ENCODE peak calls at places on chromosomes 7 and 10, in six cellular contexts. D is adrenal gland, P is SJSA1, F is MM.1S, B is fibroblast of lung, L is astrocyte. Y is an unnamed sample.

GRCh38 chr10:71611131-71611530 is 108.4 kb downstream of the C10orf105 start:
- DNase-seq in F (no peak), P (no peak), L (no peak), B (no peak), D (no peak), Y (no peak)

GRCh38 chr10:23294638-23295247 is 49.9 kb downstream of the C10orf67 start:
- DNase-seq in B (no peak), P (no peak), F (peak), L (no peak), D (no peak), Y (no peak)

GRCh38 chr7:139203992-139204391 is 27.0 kb upstream of the UBN2 start:
- DNase-seq in L (no peak), D (no peak), P (no peak), F (no peak), B (no peak), Y (no peak)

GRCh38 chr7:64102656-64103400 is 57.6 kb downstream of the ZNF727 start:
- DNase-seq in L (no peak), D (no peak), F (no peak), P (no peak), B (no peak), Y (no peak)

GRCh38 chr10:71868192-71868697 is 17.2 kb upstream of the PSAP start:
- DNase-seq in F (peak), P (peak), L (peak), B (peak), D (peak), Y (no peak)

GRCh38 chr7:98458090-98458875 is 57.4 kb upstream of the BAIAP2L1 start:
- DNase-seq in P (no peak), D (no peak), F (no peak), B (no peak), L (no peak), Y (no peak)

GRCh38 chr7:158500651-158501052 is 87.0 kb downstream of the PTPRN2 start:
- DNase-seq in P (no peak), B (no peak), D (no peak), L (no peak), F (no peak), Y (no peak)

GRCh38 chr7:99373086-99374066 is 1.2 kb upstream of the ARPC1B start:
- DNase-seq in D (no peak), F (no peak), L (no peak), P (no peak), B (no peak), Y (no peak)

GRCh38 chr7:44693641-44694313 is 54.9 kb upstream of the ZMIZ2 start:
- DNase-seq in B (peak), D (no peak), L (peak), F (no peak), P (no peak), Y (no peak)

GRCh38 chr7:112930787-112931186 is 140.6 kb upstream of the TMEM168 start:
- DNase-seq in B (peak), L (peak), D (no peak), P (no peak), F (no peak), Y (no peak)

GRCh38 chr7:112331495-112331894 is 118.8 kb upstream of the IFRD1 start:
- DNase-seq in D (no peak), P (no peak), F (no peak), L (no peak), B (no peak), Y (no peak)

GRCh38 chr7:157527686-157528085 is 190.9 kb downstream of the DNAJB6 start:
- DNase-seq in F (no peak), B (no peak), P (peak), D (peak), L (no peak), Y (no peak)

GRCh38 chr7:214410-215212 is 22.2 kb downstream of the FAM20C start:
- DNase-seq in B (peak), D (no peak), P (no peak), F (no peak), L (peak), Y (no peak)

GRCh38 chr7:14023838-14024237 is 34.4 kb upstream of the ETV1 start:
- DNase-seq in F (no peak), L (peak), P (no peak), D (no peak), B (peak), Y (no peak)

DNA sequence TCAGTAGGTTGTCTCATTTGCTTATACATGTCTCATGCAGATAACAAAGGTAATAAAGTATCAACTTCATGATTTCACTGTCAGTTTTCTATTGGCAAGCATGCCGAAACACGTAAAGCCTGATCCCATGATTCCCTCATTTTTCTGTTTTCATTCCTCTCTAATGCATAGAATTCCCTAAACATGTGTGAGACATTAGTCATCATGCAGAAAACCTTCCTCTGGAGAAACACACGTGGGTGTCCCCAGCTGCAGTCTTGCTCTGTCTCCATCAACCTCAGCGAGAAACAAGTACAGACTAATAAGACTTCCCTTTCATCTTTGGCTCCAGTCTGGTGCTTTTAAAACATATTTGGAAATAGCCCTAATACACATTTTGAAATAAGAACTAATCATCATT is 432.7 kb upstream of the VSTM2A start:
- DNase-seq in B (no peak), D (no peak), F (no peak), P (no peak), L (no peak), Y (no peak)
- H3K4me3 ChIP-seq in B (no peak), D (no peak), F (no peak), P (no peak), L (no peak), Y (no peak)

GRCh38 chr7:87215051-87215450 is 4.5 kb downstream of the TMEM243 start:
- DNase-seq in B (no peak), L (no peak), P (no peak), D (no peak), F (no peak), Y (no peak)

GRCh38 chr7:87210506-87210905 is 9.0 kb downstream of the TMEM243 start:
- DNase-seq in B (no peak), P (no peak), L (no peak), D (no peak), F (no peak), Y (no peak)

GRCh38 chr7:87213252-87213651 is 6.3 kb downstream of the TMEM243 start:
- DNase-seq in L (no peak), B (no peak), D (no peak), F (no peak), P (no peak), Y (no peak)

GRCh38 chr7:87213801-87214200 is 5.7 kb downstream of the TMEM243 start:
- DNase-seq in D (no peak), F (no peak), P (peak), L (no peak), B (no peak), Y (no peak)

GRCh38 chr7:87212478-87212877 is 7.1 kb downstream of the TMEM243 start:
- DNase-seq in B (no peak), D (no peak), L (no peak), F (no peak), P (no peak), Y (no peak)
- H3K27ac ChIP-seq in B (no peak), D (no peak), L (no peak), F (no peak), P (peak), Y (no peak)

GRCh38 chr10:15027741-15028140 is 16.0 kb upstream of the OLAH start:
- DNase-seq in F (no peak), B (no peak), P (no peak), D (no peak), L (no peak), Y (no peak)
- H3K4me3 ChIP-seq in F (no peak), B (no peak), P (no peak), D (no peak), L (no peak), Y (no peak)

GRCh38 chr7:51022821-51023220 is 240.1 kb upstream of the GRB10 start:
- DNase-seq in P (peak), D (no peak), F (no peak), B (no peak), L (no peak), Y (no peak)
- H3K27ac ChIP-seq in P (no peak), D (no peak), F (no peak), B (no peak), L (no peak), Y (no peak)

GRCh38 chr10:28492093-28492492 is 40.8 kb upstream of the WAC start:
- DNase-seq in F (no peak), L (peak), B (peak), P (no peak), D (no peak), Y (no peak)
- H3K4me3 ChIP-seq in F (no peak), L (no peak), B (no peak), P (no peak), D (no peak), Y (no peak)

GRCh38 chr7:66524738-66525137 is 103.9 kb upstream of the KCTD7 start:
- DNase-seq in D (no peak), L (no peak), B (no peak), P (no peak), F (no peak), Y (no peak)
- H3K27ac ChIP-seq in D (no peak), L (no peak), B (no peak), P (no peak), F (no peak), Y (no peak)

GRCh38 chr7:127835679-127836078 is 183.7 kb downstream of the SND1 start:
- DNase-seq in D (no peak), F (no peak), B (no peak), L (no peak), P (no peak), Y (no peak)

GRCh38 chr7:127831312-127832212 is 179.6 kb downstream of the SND1 start:
- DNase-seq in B (no peak), D (no peak), F (no peak), L (no peak), P (no peak), Y (no peak)

GRCh38 chr7:127828843-127829502 is 177.0 kb downstream of the SND1 start:
- DNase-seq in P (no peak), F (no peak), L (no peak), B (no peak), D (no peak), Y (no peak)

GRCh38 chr7:127833641-127834040 is 181.6 kb downstream of the SND1 start:
- DNase-seq in P (no peak), B (no peak), D (no peak), L (no peak), F (no peak), Y (no peak)

DNA sequence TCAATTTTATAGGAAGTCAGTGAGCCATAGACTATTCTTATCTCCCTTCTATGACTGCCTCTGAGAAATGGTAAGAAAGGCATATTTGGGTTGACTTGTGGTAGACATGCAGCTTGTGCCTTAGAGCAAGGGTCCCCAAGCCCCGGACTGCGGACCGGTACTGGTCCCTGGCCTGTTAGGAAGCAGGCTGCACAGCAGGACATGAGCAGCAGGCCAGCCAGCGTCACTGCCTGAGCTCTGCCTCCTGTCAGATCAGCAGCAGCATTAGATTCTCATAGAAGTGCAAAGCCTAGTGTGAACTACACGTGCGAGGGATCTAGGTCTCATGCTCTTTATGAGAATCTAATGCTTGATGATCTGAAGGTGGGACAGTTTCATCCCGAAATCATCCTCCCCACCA is 180.6 kb downstream of the SND1 start:
- DNase-seq in P (no peak), D (no peak), F (no peak), B (no peak), L (no peak), Y (no peak)
- H3K4me3 ChIP-seq in P (no peak), D (no peak), F (no peak), B (no peak), L (no peak), Y (no peak)

DNA sequence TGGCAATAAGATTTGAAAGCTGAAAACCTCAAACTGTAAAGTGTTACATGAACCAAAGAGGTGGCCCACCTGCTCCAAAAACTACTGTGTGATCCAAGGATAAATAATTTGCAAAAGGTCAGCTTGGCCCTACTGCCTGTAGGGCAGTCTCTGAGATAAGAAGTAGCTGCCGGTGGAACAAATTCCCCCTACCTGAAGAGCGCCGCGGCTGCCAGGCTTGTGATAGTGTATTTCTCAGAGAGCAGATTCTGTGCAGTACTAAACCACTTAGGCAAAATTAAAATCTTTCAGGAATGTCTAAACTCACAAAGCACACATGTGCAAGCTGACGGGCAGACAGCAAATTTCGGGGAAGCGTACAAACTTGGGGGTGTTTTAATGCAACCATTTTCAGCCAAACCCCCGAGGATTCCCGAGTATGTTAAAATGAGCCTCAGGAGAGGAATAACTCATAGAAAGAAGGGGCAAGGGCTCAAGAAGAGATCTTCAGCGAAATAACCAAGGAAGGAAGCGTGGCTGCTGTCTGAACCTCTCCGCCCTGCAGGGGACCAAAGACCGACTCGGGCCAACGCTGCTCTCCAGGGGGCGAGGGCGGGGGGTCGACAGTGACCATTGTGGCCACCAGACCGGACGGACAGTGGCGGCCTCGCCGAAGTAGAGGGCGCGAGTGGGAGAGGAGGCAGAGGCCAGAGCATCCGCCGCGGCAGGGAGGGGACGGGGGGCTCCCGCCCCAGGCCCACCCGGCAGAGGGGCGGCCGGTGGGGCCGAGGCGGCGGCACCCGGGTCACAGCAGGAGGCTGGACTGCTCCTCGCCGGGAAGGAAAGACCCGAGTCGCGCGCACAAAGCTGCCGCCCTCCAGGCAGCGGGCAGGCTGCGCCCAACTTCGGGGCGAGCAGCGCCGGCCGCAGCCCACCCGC is 874 bp downstream of the HYCC1 start:
- DNase-seq in F (peak), L (no peak), P (no peak), D (peak), B (peak), Y (no peak)
- H3K27ac ChIP-seq in F (peak), L (peak), P (no peak), D (peak), B (peak), Y (no peak)

GRCh38 chr10:121994429-121994881 is 5.5 kb downstream of the TACC2 start:
- DNase-seq in L (no peak), B (peak), D (no peak), F (no peak), P (no peak), Y (peak)
- H3K4me3 ChIP-seq in L (no peak), B (no peak), D (no peak), F (no peak), P (no peak), Y (no peak)

GRCh38 chr10:18229839-18230238 is 89.6 kb downstream of the CACNB2 start:
- DNase-seq in F (no peak), B (peak), L (peak), P (no peak), D (no peak), Y (no peak)
- H3K27ac ChIP-seq in F (no peak), B (peak), L (no peak), P (no peak), D (no peak), Y (no peak)

Y was measured in iPS DF 6.9.